ENCODE peak calls at places on chromosome 20, in five cellular contexts. One of them, this sample, is unnamed.

GRCh38 chr20:57849126-57849867 is 139.5 kb upstream of the PMEPA1 start:
- DNase-seq in A549: no peak
- DNase-seq in fibroblast of lung: no peak
- DNase-seq in HCT116: no peak
- DNase-seq in hepatocyte: no peak
- DNase-seq in this sample: peak; percentile 66

GRCh38 chr20:22626501-22626900 is 42.1 kb upstream of the FOXA2 start:
- DNase-seq in A549: no peak
- DNase-seq in hepatocyte: no peak
- DNase-seq in HCT116: no peak
- DNase-seq in fibroblast of lung: no peak
- DNase-seq in this sample: no peak

GRCh38 chr20:36645998-36646397 is at the start of gene SLA2:
- DNase-seq in hepatocyte: no peak
- DNase-seq in A549: no peak
- DNase-seq in fibroblast of lung: no peak
- DNase-seq in HCT116: no peak
- DNase-seq in this sample: no peak

GRCh38 chr20:9514461-9515210 is at the start of gene LAMP5:
- DNase-seq in HCT116: no peak
- DNase-seq in fibroblast of lung: peak; percentile 32
- DNase-seq in hepatocyte: peak; percentile 62
- DNase-seq in A549: no peak
- DNase-seq in this sample: peak; percentile 58

GRCh38 chr20:21031666-21032065 is 74.5 kb downstream of the LINC00237 start:
- DNase-seq in HCT116: no peak
- DNase-seq in A549: no peak
- DNase-seq in hepatocyte: no peak
- DNase-seq in fibroblast of lung: no peak
- DNase-seq in this sample: no peak

GRCh38 chr20:25397827-25398226 is 7.2 kb upstream of the ABHD12 start:
- DNase-seq in A549: no peak
- DNase-seq in HCT116: no peak
- DNase-seq in hepatocyte: peak; percentile 54
- DNase-seq in fibroblast of lung: no peak
- DNase-seq in this sample: peak; percentile 36

GRCh38 chr20:38985603-38986170 is 23.5 kb downstream of the DHX35 start:
- DNase-seq in A549: no peak
- DNase-seq in fibroblast of lung: peak; percentile 94
- DNase-seq in hepatocyte: no peak
- DNase-seq in HCT116: no peak
- DNase-seq in this sample: peak; percentile 72

GRCh38 chr20:34040300-34041015 is 46.7 kb downstream of the RALY start:
- DNase-seq in HCT116: no peak
- DNase-seq in hepatocyte: no peak
- DNase-seq in A549: no peak
- DNase-seq in fibroblast of lung: no peak
- DNase-seq in this sample: no peak

GRCh38 chr20:584375-585301 is 25.5 kb downstream of the TCF15 start:
- DNase-seq in fibroblast of lung: no peak
- DNase-seq in hepatocyte: no peak
- DNase-seq in HCT116: peak; percentile 43
- DNase-seq in A549: no peak
- DNase-seq in this sample: peak; percentile 27

GRCh38 chr20:25207960-25208534 is 12.5 kb downstream of the ENTPD6 start:
- DNase-seq in A549: no peak
- DNase-seq in HCT116: no peak
- DNase-seq in fibroblast of lung: no peak
- DNase-seq in hepatocyte: no peak
- DNase-seq in this sample: no peak

GRCh38 chr20:13322621-13323020 is 101.5 kb downstream of the ISM1 start:
- DNase-seq in hepatocyte: no peak
- DNase-seq in HCT116: no peak
- DNase-seq in fibroblast of lung: no peak
- DNase-seq in A549: no peak
- DNase-seq in this sample: no peak

GRCh38 chr20:30811896-30812671 is 445.4 kb upstream of the DEFB115 start:
- DNase-seq in fibroblast of lung: peak; percentile 49
- DNase-seq in HCT116: no peak
- DNase-seq in A549: no peak
- DNase-seq in hepatocyte: no peak
- DNase-seq in this sample: peak; percentile 65

GRCh38 chr20:54137115-54137514 is 36.7 kb downstream of the CYP24A1 start:
- DNase-seq in HCT116: no peak
- DNase-seq in hepatocyte: no peak
- DNase-seq in fibroblast of lung: no peak
- DNase-seq in A549: no peak
- DNase-seq in this sample: peak; percentile 4

GRCh38 chr20:6333110-6333509 is 210.3 kb upstream of the FERMT1 start:
- DNase-seq in fibroblast of lung: no peak
- DNase-seq in hepatocyte: peak; percentile 59
- DNase-seq in A549: no peak
- DNase-seq in HCT116: no peak
- DNase-seq in this sample: no peak

GRCh38 chr20:38729767-38730166 is 5.5 kb downstream of the SLC32A1 start:
- DNase-seq in hepatocyte: no peak
- DNase-seq in A549: no peak
- DNase-seq in fibroblast of lung: no peak
- DNase-seq in HCT116: no peak
- DNase-seq in this sample: no peak

GRCh38 chr20:58011106-58011946 is 217.1 kb downstream of the ANKRD60 start:
- DNase-seq in HCT116: no peak
- DNase-seq in fibroblast of lung: no peak
- DNase-seq in A549: no peak
- DNase-seq in hepatocyte: no peak
- DNase-seq in this sample: no peak

GRCh38 chr20:12966468-12967085 is 42.2 kb upstream of the SPTLC3 start:
- DNase-seq in A549: no peak
- DNase-seq in hepatocyte: peak; percentile 60
- DNase-seq in HCT116: no peak
- DNase-seq in fibroblast of lung: peak; percentile 76
- DNase-seq in this sample: peak; percentile 71

GRCh38 chr20:15849131-15849685 is 724.0 kb downstream of the KIF16B start:
- DNase-seq in A549: no peak
- DNase-seq in hepatocyte: no peak
- DNase-seq in fibroblast of lung: no peak
- DNase-seq in HCT116: no peak
- DNase-seq in this sample: no peak

GRCh38 chr20:56411759-56412472 is at the start of gene CASS4:
- DNase-seq in A549: no peak
- DNase-seq in HCT116: no peak
- DNase-seq in fibroblast of lung: peak; percentile 93
- DNase-seq in hepatocyte: peak; percentile 26
- DNase-seq in this sample: peak; percentile 76

GRCh38 chr20:29878281-29878741 is 1379.2 kb upstream of the DEFB115 start:
- DNase-seq in fibroblast of lung: peak; percentile 2
- DNase-seq in HCT116: no peak
- DNase-seq in A549: peak; percentile 55
- DNase-seq in hepatocyte: no peak
- DNase-seq in this sample: peak; percentile 49

GRCh38 chr20:25282796-25283195 is 34.9 kb downstream of the PYGB start:
- DNase-seq in A549: no peak
- DNase-seq in HCT116: no peak
- DNase-seq in fibroblast of lung: no peak
- DNase-seq in hepatocyte: no peak
- DNase-seq in this sample: no peak

GRCh38 chr20:11076434-11076833 is 402.6 kb upstream of the JAG1 start:
- DNase-seq in hepatocyte: no peak
- DNase-seq in HCT116: no peak
- DNase-seq in fibroblast of lung: no peak
- DNase-seq in A549: no peak
- DNase-seq in this sample: no peak

GRCh38 chr20:46062151-46062550 is 27.6 kb downstream of the NCOA5 start:
- DNase-seq in A549: no peak
- DNase-seq in HCT116: no peak
- DNase-seq in fibroblast of lung: no peak
- DNase-seq in hepatocyte: no peak
- DNase-seq in this sample: no peak

GRCh38 chr20:9949563-9949962 is 85.2 kb upstream of the ANKEF1 start:
- DNase-seq in hepatocyte: no peak
- DNase-seq in A549: no peak
- DNase-seq in HCT116: no peak
- DNase-seq in fibroblast of lung: no peak
- DNase-seq in this sample: no peak

GRCh38 chr20:4195499-4195898 is 180.1 kb upstream of the RNF24 start:
- DNase-seq in A549: peak; percentile 52
- DNase-seq in fibroblast of lung: peak; percentile 29
- DNase-seq in HCT116: no peak
- DNase-seq in hepatocyte: no peak
- DNase-seq in this sample: peak; percentile 52

GRCh38 chr20:14879020-14879697 is 541.7 kb upstream of the FLRT3 start:
- DNase-seq in HCT116: peak; percentile 77
- DNase-seq in hepatocyte: peak; percentile 13
- DNase-seq in A549: peak; percentile 92
- DNase-seq in fibroblast of lung: peak; percentile 70
- DNase-seq in this sample: peak; percentile 95

GRCh38 chr20:23691675-23692074 is 2.8 kb upstream of the CST4 start:
- DNase-seq in A549: no peak
- DNase-seq in fibroblast of lung: no peak
- DNase-seq in HCT116: no peak
- DNase-seq in hepatocyte: no peak
- DNase-seq in this sample: peak; percentile 22

GRCh38 chr20:235891-236290 is 8.8 kb downstream of the DEFB129 start:
- DNase-seq in HCT116: no peak
- DNase-seq in fibroblast of lung: peak; percentile 23
- DNase-seq in hepatocyte: peak; percentile 12
- DNase-seq in A549: no peak
- DNase-seq in this sample: peak; percentile 22

GRCh38 chr20:58938078-58938477 is 43.0 kb upstream of the NELFCD start:
- DNase-seq in HCT116: no peak
- DNase-seq in fibroblast of lung: no peak
- DNase-seq in A549: no peak
- DNase-seq in hepatocyte: no peak
- DNase-seq in this sample: no peak

GRCh38 chr20:41058007-41058673 is 29.5 kb downstream of the TOP1 start:
- DNase-seq in A549: no peak
- DNase-seq in hepatocyte: peak; percentile 47
- DNase-seq in HCT116: peak; percentile 8
- DNase-seq in fibroblast of lung: peak; percentile 58
- DNase-seq in this sample: peak; percentile 93

GRCh38 chr20:1833216-1833615 is 62.0 kb upstream of the SIRPA start:
- DNase-seq in fibroblast of lung: no peak
- DNase-seq in HCT116: no peak
- DNase-seq in hepatocyte: no peak
- DNase-seq in A549: no peak
- DNase-seq in this sample: no peak
- H3K27ac ChIP-seq in fibroblast of lung: no peak overlapping the region
- H3K27ac ChIP-seq in HCT116: no peak overlapping the region
- H3K27ac ChIP-seq in hepatocyte: no peak overlapping the region
- H3K27ac ChIP-seq in A549: no peak overlapping the region
- H3K27ac ChIP-seq in this sample: no peak overlapping the region

GRCh38 chr20:49285813-49286494 is 8.1 kb upstream of the ZNFX1 start:
- DNase-seq in HCT116: no peak
- DNase-seq in fibroblast of lung: no peak
- DNase-seq in hepatocyte: no peak
- DNase-seq in A549: no peak
- DNase-seq in this sample: no peak
- H3K4me3 ChIP-seq in HCT116: no peak overlapping the region
- H3K4me3 ChIP-seq in fibroblast of lung: no peak overlapping the region
- H3K4me3 ChIP-seq in hepatocyte: no peak overlapping the region
- H3K4me3 ChIP-seq in A549: peak overlapping the region; percentile 92
- H3K4me3 ChIP-seq in this sample: peak overlapping the region; percentile 96

DNA sequence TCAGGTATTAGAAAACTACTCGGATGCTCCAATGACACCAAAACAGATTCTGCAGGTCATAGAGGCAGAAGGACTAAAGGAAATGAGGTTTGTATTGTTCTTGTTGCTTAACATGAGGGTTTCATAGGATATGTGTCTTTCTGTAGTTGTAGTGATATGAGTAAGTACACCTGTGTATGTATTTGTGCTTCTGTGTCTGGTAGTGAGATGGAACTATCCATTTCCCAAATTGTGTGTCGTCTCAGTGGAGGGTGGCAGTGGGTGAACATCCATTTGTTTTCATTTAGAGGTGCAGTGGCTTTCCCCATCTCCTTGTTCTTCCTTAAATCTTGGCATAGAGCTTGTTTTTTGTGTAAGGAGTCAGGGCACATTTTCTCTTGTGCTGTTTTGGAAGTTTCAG is 8.2 kb downstream of the ASXL1 start:
- DNase-seq in A549: no peak
- DNase-seq in hepatocyte: no peak
- DNase-seq in fibroblast of lung: no peak
- DNase-seq in HCT116: no peak
- DNase-seq in this sample: no peak
- H3K4me2 ChIP-seq in A549: no peak overlapping the region
- H3K4me2 ChIP-seq in hepatocyte: peak overlapping the region; percentile 44
- H3K4me2 ChIP-seq in fibroblast of lung: no peak overlapping the region
- H3K4me2 ChIP-seq in HCT116: no peak overlapping the region
- H3K4me2 ChIP-seq in this sample: no peak overlapping the region

DNA sequence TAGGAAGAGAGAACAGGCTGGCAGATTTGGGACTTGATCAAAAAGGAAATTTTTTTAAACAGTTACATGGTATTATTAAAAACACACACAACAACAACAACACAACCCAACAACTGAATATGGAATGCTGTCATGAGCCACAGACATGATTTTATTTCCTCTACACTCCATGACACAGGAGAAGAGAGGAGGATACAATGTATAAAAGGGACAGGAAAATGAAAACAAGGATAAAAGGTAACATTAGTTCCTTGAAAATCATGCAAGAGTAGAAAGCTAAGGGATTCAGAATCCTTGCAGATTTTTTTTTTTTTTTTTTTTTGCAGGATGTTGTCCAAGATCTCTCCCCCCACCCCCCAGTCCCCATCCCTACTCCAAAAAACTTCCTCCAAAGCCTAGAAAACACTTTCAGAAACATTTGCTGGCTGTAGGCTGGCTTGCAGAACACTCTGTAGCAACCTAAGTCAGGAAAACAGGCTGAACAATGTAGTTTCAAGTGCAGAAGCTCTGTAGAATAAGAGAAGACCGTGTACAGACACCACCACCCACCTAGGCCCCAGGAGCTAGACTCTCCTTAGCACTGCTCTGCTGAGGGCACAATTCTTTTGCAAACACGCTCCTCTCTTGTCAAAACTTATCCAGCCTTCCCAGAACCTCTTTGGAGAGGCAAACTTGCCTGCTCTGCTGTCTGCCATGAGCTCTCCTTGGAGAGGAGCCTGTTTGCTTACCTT is 845 bp downstream of the ZMYND8 start:
- DNase-seq in fibroblast of lung: no peak
- DNase-seq in HCT116: no peak
- DNase-seq in A549: no peak
- DNase-seq in hepatocyte: no peak
- DNase-seq in this sample: peak; percentile 28
- H3K27ac ChIP-seq in fibroblast of lung: peak overlapping the region; percentile 95
- H3K27ac ChIP-seq in HCT116: peak overlapping the region; percentile 98
- H3K27ac ChIP-seq in A549: peak overlapping the region; percentile 100
- H3K27ac ChIP-seq in hepatocyte: peak overlapping the region; percentile 100
- H3K27ac ChIP-seq in this sample: peak overlapping the region; percentile 94

DNA sequence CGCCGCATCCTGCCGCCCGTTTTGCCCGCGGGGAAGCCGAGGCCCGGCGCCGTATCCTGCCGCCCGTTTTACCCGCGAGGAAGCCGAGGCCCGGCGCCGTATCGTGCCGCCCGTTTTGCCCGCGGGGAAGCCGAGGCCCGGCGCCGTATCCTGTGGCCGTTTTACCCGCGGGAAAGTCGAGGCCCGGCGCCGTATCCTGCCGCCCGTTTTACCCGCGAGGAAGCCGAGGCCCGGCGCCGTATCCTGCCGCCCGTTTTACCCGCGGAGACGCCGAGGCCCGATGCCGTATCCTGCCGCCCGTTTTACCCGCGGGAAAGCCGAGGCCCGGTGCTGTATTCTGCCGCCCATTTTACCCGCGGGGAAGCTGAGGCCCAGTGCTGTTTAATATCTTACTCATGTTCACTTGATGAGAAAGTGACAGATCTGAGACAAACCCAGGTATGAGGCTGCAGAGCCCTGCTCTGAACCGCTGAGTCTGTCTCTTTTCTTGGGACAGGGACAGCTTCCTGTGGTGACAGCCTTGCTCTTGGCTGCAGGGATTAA is 129.4 kb downstream of the CDH26 start:
- DNase-seq in fibroblast of lung: peak; percentile 51
- DNase-seq in A549: no peak
- DNase-seq in HCT116: no peak
- DNase-seq in hepatocyte: no peak
- DNase-seq in this sample: no peak
- H3K4me3 ChIP-seq in fibroblast of lung: peak overlapping the region; percentile 25
- H3K4me3 ChIP-seq in A549: peak overlapping the region; percentile 41
- H3K4me3 ChIP-seq in HCT116: no peak overlapping the region
- H3K4me3 ChIP-seq in hepatocyte: no peak overlapping the region
- H3K4me3 ChIP-seq in this sample: peak overlapping the region; percentile 47